ENCODE peak calls at places on chromosomes 5 and 9, in eight cellular contexts. A is kidney glomerular epithelial cell; G is CD4-positive, alpha-beta T cell; Z is fibroblast of lung; Q is nephron progenitor cell; M is lower leg skin; I is left ventricle myocardium inferior; J is mesenchymal stem cell. O is an unnamed sample.

GRCh38 chr5:147439253-147439652 is 70.6 kb downstream of the DPYSL3 start:
- DNase-seq in A (no peak), G (no peak), Z (no peak), Q (no peak), M (no peak), I (no peak), J (peak), O (peak)

GRCh38 chr9:38126730-38127129 is 57.7 kb upstream of the SHB start:
- DNase-seq in A (no peak), G (no peak), Z (no peak), Q (no peak), M (no peak), I (no peak), J (no peak), O (no peak)

GRCh38 chr5:127892467-127893207 is 189.4 kb downstream of the CCDC192 start:
- DNase-seq in A (peak), G (no peak), Z (peak), Q (no peak), M (no peak), I (no peak), J (peak), O (no peak)

GRCh38 chr5:75584641-75585040 is 26.6 kb upstream of the ANKDD1B start:
- DNase-seq in A (no peak), G (no peak), Z (no peak), Q (no peak), M (no peak), I (no peak), J (peak), O (no peak)

GRCh38 chr5:58044166-58044565 is 415.7 kb downstream of the PLK2 start:
- DNase-seq in A (no peak), G (no peak), Z (no peak), Q (no peak), M (no peak), I (no peak), J (no peak), O (no peak)

GRCh38 chr5:171311698-171312083 is 2.6 kb downstream of the TLX3 start:
- DNase-seq in A (no peak), G (no peak), Z (no peak), Q (no peak), M (no peak), I (no peak), J (no peak), O (no peak)

GRCh38 chr5:125032286-125032685 is 285.8 kb upstream of the ZNF608 start:
- DNase-seq in A (no peak), G (no peak), Z (peak), Q (no peak), M (no peak), I (no peak), J (peak), O (no peak)

GRCh38 chr5:93088997-93089396 is 492.0 kb downstream of the NR2F1-AS1 start:
- DNase-seq in A (no peak), G (no peak), Z (no peak), Q (no peak), M (no peak), I (no peak), J (no peak), O (no peak)

GRCh38 chr5:27217160-27217956 is 179.0 kb upstream of the CDH9 start:
- DNase-seq in A (peak), G (no peak), Z (no peak), Q (peak), M (no peak), I (no peak), J (no peak), O (no peak)

GRCh38 chr9:28600226-28600625 is 1026.9 kb upstream of the C9orf72 start:
- DNase-seq in A (no peak), G (no peak), Z (no peak), Q (no peak), M (no peak), I (no peak), J (no peak), O (no peak)

GRCh38 chr5:179824745-179825112 is 4.0 kb downstream of the SQSTM1 start:
- DNase-seq in A (no peak), G (no peak), Z (no peak), Q (no peak), M (no peak), I (no peak), J (no peak), O (no peak)

GRCh38 chr9:134544388-134545212 is 97.0 kb upstream of the COL5A1 start:
- DNase-seq in A (peak), G (no peak), Z (peak), Q (no peak), M (no peak), I (peak), J (peak), O (peak)

GRCh38 chr9:110714314-110714713 is 45.7 kb downstream of the MUSK start:
- DNase-seq in A (no peak), G (no peak), Z (peak), Q (peak), M (no peak), I (no peak), J (peak), O (no peak)

GRCh38 chr9:83312543-83312942 is 225.7 kb downstream of the FRMD3 start:
- DNase-seq in A (no peak), G (no peak), Z (no peak), Q (no peak), M (peak), I (no peak), J (no peak), O (no peak)

GRCh38 chr5:133924221-133924920 is 44.1 kb downstream of the C5orf15 start:
- DNase-seq in A (no peak), G (no peak), Z (no peak), Q (no peak), M (no peak), I (no peak), J (no peak), O (no peak)

GRCh38 chr5:173641171-173641570 is 24.7 kb upstream of the BOD1 start:
- DNase-seq in A (no peak), G (no peak), Z (no peak), Q (no peak), M (no peak), I (no peak), J (no peak), O (no peak)

GRCh38 chr5:125064610-125065009 is 318.2 kb upstream of the ZNF608 start:
- DNase-seq in A (no peak), G (no peak), Z (no peak), Q (no peak), M (no peak), I (no peak), J (no peak), O (no peak)

GRCh38 chr5:6551287-6551954 is 81.4 kb downstream of the NSUN2 start:
- DNase-seq in A (no peak), G (no peak), Z (no peak), Q (no peak), M (no peak), I (no peak), J (no peak), O (no peak)

GRCh38 chr5:72040513-72040912 is 66.8 kb upstream of the MAP1B start:
- DNase-seq in A (no peak), G (no peak), Z (no peak), Q (no peak), M (no peak), I (no peak), J (no peak), O (no peak)

GRCh38 chr9:127788337-127789011 is 2.6 kb downstream of the CDK9 start:
- DNase-seq in A (no peak), G (no peak), Z (no peak), Q (no peak), M (no peak), I (no peak), J (no peak), O (no peak)

GRCh38 chr9:124286292-124286931 is 28.7 kb downstream of the NEK6 start:
- DNase-seq in A (peak), G (no peak), Z (peak), Q (no peak), M (no peak), I (no peak), J (peak), O (peak)

GRCh38 chr9:21513431-21513830 is 31.3 kb upstream of the IFNE start:
- DNase-seq in A (no peak), G (no peak), Z (no peak), Q (no peak), M (no peak), I (no peak), J (no peak), O (no peak)

GRCh38 chr9:104927912-104928740 is at the start of gene ABCA1:
- DNase-seq in A (no peak), G (peak), Z (peak), Q (peak), M (peak), I (peak), J (peak), O (peak)

GRCh38 chr5:978693-979092 is 29.9 kb upstream of the NKD2 start:
- DNase-seq in A (no peak), G (no peak), Z (no peak), Q (no peak), M (no peak), I (no peak), J (no peak), O (no peak)

GRCh38 chr5:142323480-142324376 is 1.1 kb downstream of the SPRY4 start:
- DNase-seq in A (peak), G (no peak), Z (peak), Q (peak), M (no peak), I (peak), J (peak), O (peak)

GRCh38 chr9:133477992-133478850 is 678 bp downstream of the SLC2A6 start:
- DNase-seq in A (peak), G (no peak), Z (no peak), Q (peak), M (no peak), I (peak), J (peak), O (peak)

GRCh38 chr5:105172918-105173317 is 1610.3 kb upstream of the NUDT12 start:
- DNase-seq in A (no peak), G (no peak), Z (no peak), Q (no peak), M (no peak), I (no peak), J (no peak), O (no peak)

GRCh38 chr9:136787690-136788400 is 3.3 kb upstream of the TMEM141 start:
- DNase-seq in A (peak), G (peak), Z (peak), Q (peak), M (no peak), I (peak), J (peak), O (peak)

GRCh38 chr9:80691229-80691628 is 998.1 kb downstream of the TLE1 start:
- DNase-seq in A (no peak), G (no peak), Z (no peak), Q (no peak), M (no peak), I (no peak), J (no peak), O (no peak)